ENCODE peak calls at places on chromosomes 2 and 18, in eight cellular contexts. One of them, this sample, is unnamed.

GRCh38 chr2:235024191-235024611 is 72.4 kb downstream of the SH3BP4 start:
- DNase-seq in uterus: no peak
- DNase-seq in choroid plexus epithelial cell: no peak
- DNase-seq in AG04449: peak; percentile 34
- DNase-seq in AG04450: no peak
- DNase-seq in NCI-H82: no peak
- DNase-seq in activated CD4-positive, alpha-beta T cell treated with anti-CD3 and anti-CD28 coated beads, Interleukin-2, amount 50 U/mL, for 48 hours: no peak
- DNase-seq in EL: peak; percentile 99
- DNase-seq in this sample: no peak

GRCh38 chr2:8595821-8596600 is 85.8 kb upstream of the ID2 start:
- DNase-seq in uterus: no peak
- DNase-seq in choroid plexus epithelial cell: no peak
- DNase-seq in AG04449: no peak
- DNase-seq in AG04450: no peak
- DNase-seq in NCI-H82: no peak
- DNase-seq in activated CD4-positive, alpha-beta T cell treated with anti-CD3 and anti-CD28 coated beads, Interleukin-2, amount 50 U/mL, for 48 hours: no peak
- DNase-seq in EL: no peak
- DNase-seq in this sample: no peak

GRCh38 chr2:25173719-25174118 is 5.3 kb upstream of the POMC start:
- DNase-seq in uterus: no peak
- DNase-seq in choroid plexus epithelial cell: no peak
- DNase-seq in AG04449: no peak
- DNase-seq in AG04450: no peak
- DNase-seq in NCI-H82: no peak
- DNase-seq in activated CD4-positive, alpha-beta T cell treated with anti-CD3 and anti-CD28 coated beads, Interleukin-2, amount 50 U/mL, for 48 hours: no peak
- DNase-seq in EL: no peak
- DNase-seq in this sample: no peak

GRCh38 chr18:75290737-75291358 is 80.3 kb downstream of the TSHZ1 start:
- DNase-seq in uterus: no peak
- DNase-seq in choroid plexus epithelial cell: no peak
- DNase-seq in AG04449: no peak
- DNase-seq in AG04450: no peak
- DNase-seq in NCI-H82: no peak
- DNase-seq in activated CD4-positive, alpha-beta T cell treated with anti-CD3 and anti-CD28 coated beads, Interleukin-2, amount 50 U/mL, for 48 hours: no peak
- DNase-seq in EL: no peak
- DNase-seq in this sample: no peak

GRCh38 chr2:6913415-6914157 is 3.6 kb upstream of the RNF144A start:
- DNase-seq in uterus: no peak
- DNase-seq in choroid plexus epithelial cell: no peak
- DNase-seq in AG04449: no peak
- DNase-seq in AG04450: no peak
- DNase-seq in NCI-H82: no peak
- DNase-seq in activated CD4-positive, alpha-beta T cell treated with anti-CD3 and anti-CD28 coated beads, Interleukin-2, amount 50 U/mL, for 48 hours: peak; percentile 54
- DNase-seq in EL: no peak
- DNase-seq in this sample: peak; percentile 55

GRCh38 chr2:119111115-119111975 is 47.2 kb downstream of the C1QL2 start:
- DNase-seq in uterus: no peak
- DNase-seq in choroid plexus epithelial cell: no peak
- DNase-seq in AG04449: no peak
- DNase-seq in AG04450: no peak
- DNase-seq in NCI-H82: no peak
- DNase-seq in activated CD4-positive, alpha-beta T cell treated with anti-CD3 and anti-CD28 coated beads, Interleukin-2, amount 50 U/mL, for 48 hours: no peak
- DNase-seq in EL: no peak
- DNase-seq in this sample: no peak

GRCh38 chr2:238172439-238172838 is 13.7 kb downstream of the ERFE start:
- DNase-seq in uterus: no peak
- DNase-seq in choroid plexus epithelial cell: no peak
- DNase-seq in AG04449: no peak
- DNase-seq in AG04450: no peak
- DNase-seq in NCI-H82: no peak
- DNase-seq in activated CD4-positive, alpha-beta T cell treated with anti-CD3 and anti-CD28 coated beads, Interleukin-2, amount 50 U/mL, for 48 hours: no peak
- DNase-seq in EL: no peak
- DNase-seq in this sample: no peak

GRCh38 chr2:7868836-7869235 is 813.0 kb upstream of the ID2 start:
- DNase-seq in uterus: no peak
- DNase-seq in choroid plexus epithelial cell: no peak
- DNase-seq in AG04449: no peak
- DNase-seq in AG04450: no peak
- DNase-seq in NCI-H82: no peak
- DNase-seq in activated CD4-positive, alpha-beta T cell treated with anti-CD3 and anti-CD28 coated beads, Interleukin-2, amount 50 U/mL, for 48 hours: no peak
- DNase-seq in EL: no peak
- DNase-seq in this sample: no peak

GRCh38 chr2:48874282-48874681 is 118.8 kb upstream of the LHCGR start:
- DNase-seq in uterus: no peak
- DNase-seq in choroid plexus epithelial cell: no peak
- DNase-seq in AG04449: no peak
- DNase-seq in AG04450: no peak
- DNase-seq in NCI-H82: no peak
- DNase-seq in activated CD4-positive, alpha-beta T cell treated with anti-CD3 and anti-CD28 coated beads, Interleukin-2, amount 50 U/mL, for 48 hours: no peak
- DNase-seq in EL: no peak
- DNase-seq in this sample: no peak

GRCh38 chr2:84631047-84631446 is 114.7 kb downstream of the DNAH6 start:
- DNase-seq in uterus: no peak
- DNase-seq in choroid plexus epithelial cell: peak; percentile 75
- DNase-seq in AG04449: no peak
- DNase-seq in AG04450: peak; percentile 16
- DNase-seq in NCI-H82: peak; percentile 60
- DNase-seq in activated CD4-positive, alpha-beta T cell treated with anti-CD3 and anti-CD28 coated beads, Interleukin-2, amount 50 U/mL, for 48 hours: no peak
- DNase-seq in EL: peak; percentile 58
- DNase-seq in this sample: no peak

GRCh38 chr18:7158201-7158600 is 40.6 kb upstream of the LAMA1 start:
- DNase-seq in uterus: no peak
- DNase-seq in choroid plexus epithelial cell: peak; percentile 90
- DNase-seq in AG04449: peak; percentile 5
- DNase-seq in AG04450: peak; percentile 20
- DNase-seq in NCI-H82: no peak
- DNase-seq in activated CD4-positive, alpha-beta T cell treated with anti-CD3 and anti-CD28 coated beads, Interleukin-2, amount 50 U/mL, for 48 hours: no peak
- DNase-seq in EL: peak; percentile 87
- DNase-seq in this sample: no peak

GRCh38 chr2:133506962-133507361 is 61.3 kb downstream of the NCKAP5 start:
- DNase-seq in uterus: no peak
- DNase-seq in choroid plexus epithelial cell: no peak
- DNase-seq in AG04449: no peak
- DNase-seq in AG04450: no peak
- DNase-seq in NCI-H82: peak; percentile 47
- DNase-seq in activated CD4-positive, alpha-beta T cell treated with anti-CD3 and anti-CD28 coated beads, Interleukin-2, amount 50 U/mL, for 48 hours: no peak
- DNase-seq in EL: no peak
- DNase-seq in this sample: no peak

GRCh38 chr2:8515864-8516533 is 165.9 kb upstream of the ID2 start:
- DNase-seq in uterus: no peak
- DNase-seq in choroid plexus epithelial cell: no peak
- DNase-seq in AG04449: no peak
- DNase-seq in AG04450: no peak
- DNase-seq in NCI-H82: no peak
- DNase-seq in activated CD4-positive, alpha-beta T cell treated with anti-CD3 and anti-CD28 coated beads, Interleukin-2, amount 50 U/mL, for 48 hours: peak; percentile 40
- DNase-seq in EL: no peak
- DNase-seq in this sample: no peak

GRCh38 chr18:74314759-74315463 is 728 bp upstream of the C18orf63 start:
- DNase-seq in uterus: no peak
- DNase-seq in choroid plexus epithelial cell: no peak
- DNase-seq in AG04449: no peak
- DNase-seq in AG04450: no peak
- DNase-seq in NCI-H82: peak; percentile 7
- DNase-seq in activated CD4-positive, alpha-beta T cell treated with anti-CD3 and anti-CD28 coated beads, Interleukin-2, amount 50 U/mL, for 48 hours: no peak
- DNase-seq in EL: no peak
- DNase-seq in this sample: no peak

GRCh38 chr18:1928711-1929110 is 642.6 kb downstream of the METTL4 start:
- DNase-seq in uterus: no peak
- DNase-seq in choroid plexus epithelial cell: no peak
- DNase-seq in AG04449: no peak
- DNase-seq in AG04450: no peak
- DNase-seq in NCI-H82: no peak
- DNase-seq in activated CD4-positive, alpha-beta T cell treated with anti-CD3 and anti-CD28 coated beads, Interleukin-2, amount 50 U/mL, for 48 hours: no peak
- DNase-seq in EL: no peak
- DNase-seq in this sample: no peak

GRCh38 chr2:159035790-159036411 is 67.5 kb downstream of the TANC1 start:
- DNase-seq in uterus: no peak
- DNase-seq in choroid plexus epithelial cell: peak; percentile 82
- DNase-seq in AG04449: no peak
- DNase-seq in AG04450: no peak
- DNase-seq in NCI-H82: peak; percentile 67
- DNase-seq in activated CD4-positive, alpha-beta T cell treated with anti-CD3 and anti-CD28 coated beads, Interleukin-2, amount 50 U/mL, for 48 hours: no peak
- DNase-seq in EL: peak; percentile 43
- DNase-seq in this sample: no peak

GRCh38 chr2:48144777-48145176 is 238.5 kb upstream of the FBXO11 start:
- DNase-seq in uterus: no peak
- DNase-seq in choroid plexus epithelial cell: peak; percentile 55
- DNase-seq in AG04449: no peak
- DNase-seq in AG04450: no peak
- DNase-seq in NCI-H82: peak; percentile 56
- DNase-seq in activated CD4-positive, alpha-beta T cell treated with anti-CD3 and anti-CD28 coated beads, Interleukin-2, amount 50 U/mL, for 48 hours: no peak
- DNase-seq in EL: peak; percentile 21
- DNase-seq in this sample: no peak

GRCh38 chr18:79387214-79387613 is 8.5 kb upstream of the NFATC1 start:
- DNase-seq in uterus: no peak
- DNase-seq in choroid plexus epithelial cell: no peak
- DNase-seq in AG04449: no peak
- DNase-seq in AG04450: no peak
- DNase-seq in NCI-H82: no peak
- DNase-seq in activated CD4-positive, alpha-beta T cell treated with anti-CD3 and anti-CD28 coated beads, Interleukin-2, amount 50 U/mL, for 48 hours: no peak
- DNase-seq in EL: no peak
- DNase-seq in this sample: no peak

GRCh38 chr2:26805241-26805676 is 19.4 kb downstream of the CENPA start:
- DNase-seq in uterus: no peak
- DNase-seq in choroid plexus epithelial cell: peak; percentile 61
- DNase-seq in AG04449: peak; percentile 46
- DNase-seq in AG04450: peak; percentile 26
- DNase-seq in NCI-H82: no peak
- DNase-seq in activated CD4-positive, alpha-beta T cell treated with anti-CD3 and anti-CD28 coated beads, Interleukin-2, amount 50 U/mL, for 48 hours: no peak
- DNase-seq in EL: peak; percentile 96
- DNase-seq in this sample: no peak

GRCh38 chr2:105037572-105038382 is at the start of gene MRPS9:
- DNase-seq in uterus: peak; percentile 98
- DNase-seq in choroid plexus epithelial cell: peak; percentile 99
- DNase-seq in AG04449: peak; percentile 80
- DNase-seq in AG04450: peak; percentile 94
- DNase-seq in NCI-H82: peak; percentile 99
- DNase-seq in activated CD4-positive, alpha-beta T cell treated with anti-CD3 and anti-CD28 coated beads, Interleukin-2, amount 50 U/mL, for 48 hours: peak; percentile 98
- DNase-seq in EL: peak; percentile 97
- DNase-seq in this sample: peak; percentile 94

GRCh38 chr2:234425923-234426603 is 70.8 kb downstream of the ARL4C start:
- DNase-seq in uterus: no peak
- DNase-seq in choroid plexus epithelial cell: no peak
- DNase-seq in AG04449: no peak
- DNase-seq in AG04450: no peak
- DNase-seq in NCI-H82: no peak
- DNase-seq in activated CD4-positive, alpha-beta T cell treated with anti-CD3 and anti-CD28 coated beads, Interleukin-2, amount 50 U/mL, for 48 hours: peak; percentile 38
- DNase-seq in EL: no peak
- DNase-seq in this sample: peak; percentile 88

GRCh38 chr18:36179562-36180334 is 7.5 kb upstream of the MOCOS start:
- DNase-seq in uterus: peak; percentile 84
- DNase-seq in choroid plexus epithelial cell: peak; percentile 98
- DNase-seq in AG04449: no peak
- DNase-seq in AG04450: peak; percentile 78
- DNase-seq in NCI-H82: no peak
- DNase-seq in activated CD4-positive, alpha-beta T cell treated with anti-CD3 and anti-CD28 coated beads, Interleukin-2, amount 50 U/mL, for 48 hours: no peak
- DNase-seq in EL: peak; percentile 43
- DNase-seq in this sample: no peak

GRCh38 chr2:120134263-120134662 is 88.9 kb downstream of the TMEM185B start:
- DNase-seq in uterus: no peak
- DNase-seq in choroid plexus epithelial cell: peak; percentile 98
- DNase-seq in AG04449: peak; percentile 71
- DNase-seq in AG04450: peak; percentile 88
- DNase-seq in NCI-H82: no peak
- DNase-seq in activated CD4-positive, alpha-beta T cell treated with anti-CD3 and anti-CD28 coated beads, Interleukin-2, amount 50 U/mL, for 48 hours: no peak
- DNase-seq in EL: peak; percentile 95
- DNase-seq in this sample: no peak

GRCh38 chr2:46812381-46813024 is 103.1 kb downstream of the MCFD2 start:
- DNase-seq in uterus: peak; percentile 87
- DNase-seq in choroid plexus epithelial cell: peak; percentile 78
- DNase-seq in AG04449: peak; percentile 75
- DNase-seq in AG04450: peak; percentile 95
- DNase-seq in NCI-H82: no peak
- DNase-seq in activated CD4-positive, alpha-beta T cell treated with anti-CD3 and anti-CD28 coated beads, Interleukin-2, amount 50 U/mL, for 48 hours: no peak
- DNase-seq in EL: peak; percentile 80
- DNase-seq in this sample: no peak

GRCh38 chr2:50143822-50144575 is 887.9 kb downstream of the NRXN1 start:
- DNase-seq in uterus: no peak
- DNase-seq in choroid plexus epithelial cell: peak; percentile 48
- DNase-seq in AG04449: no peak
- DNase-seq in AG04450: no peak
- DNase-seq in NCI-H82: peak; percentile 86
- DNase-seq in activated CD4-positive, alpha-beta T cell treated with anti-CD3 and anti-CD28 coated beads, Interleukin-2, amount 50 U/mL, for 48 hours: no peak
- DNase-seq in EL: peak; percentile 26
- DNase-seq in this sample: no peak

GRCh38 chr18:6509417-6510198 is 94.9 kb upstream of the L3MBTL4 start:
- DNase-seq in uterus: no peak
- DNase-seq in choroid plexus epithelial cell: peak; percentile 48
- DNase-seq in AG04449: no peak
- DNase-seq in AG04450: no peak
- DNase-seq in NCI-H82: no peak
- DNase-seq in activated CD4-positive, alpha-beta T cell treated with anti-CD3 and anti-CD28 coated beads, Interleukin-2, amount 50 U/mL, for 48 hours: no peak
- DNase-seq in EL: peak; percentile 10
- DNase-seq in this sample: no peak

GRCh38 chr18:72584787-72585186 is 40.6 kb upstream of the CBLN2 start:
- DNase-seq in uterus: no peak
- DNase-seq in choroid plexus epithelial cell: no peak
- DNase-seq in AG04449: no peak
- DNase-seq in AG04450: no peak
- DNase-seq in NCI-H82: no peak
- DNase-seq in activated CD4-positive, alpha-beta T cell treated with anti-CD3 and anti-CD28 coated beads, Interleukin-2, amount 50 U/mL, for 48 hours: no peak
- DNase-seq in EL: no peak
- DNase-seq in this sample: no peak

GRCh38 chr2:16507655-16508054 is 158.0 kb downstream of the CYRIA start:
- DNase-seq in uterus: no peak
- DNase-seq in choroid plexus epithelial cell: no peak
- DNase-seq in AG04449: no peak
- DNase-seq in AG04450: no peak
- DNase-seq in NCI-H82: no peak
- DNase-seq in activated CD4-positive, alpha-beta T cell treated with anti-CD3 and anti-CD28 coated beads, Interleukin-2, amount 50 U/mL, for 48 hours: no peak
- DNase-seq in EL: no peak
- DNase-seq in this sample: no peak

This sample was measured in T-cell.